ENCODE peak calls at places on chromosomes 13 and 19, in five cellular contexts. L is cardiac fibroblast, Y is tibial artery, Q is GM04503, G is pancreas. W is an unnamed sample.

GRCh38 chr13:24208314-24208713 is 47.8 kb downstream of the SPATA13 start:
- DNase-seq in L (peak; percentile 86), Y (peak; percentile 47), Q (peak; percentile 67), G (no peak), W (no peak)

GRCh38 chr19:11141937-11142527 is 13.6 kb downstream of the SPC24 start:
- DNase-seq in L (no peak), Y (no peak), Q (no peak), G (no peak), W (peak; percentile 53)

GRCh38 chr13:101291216-101291615 is 125.1 kb downstream of the NALCN start:
- DNase-seq in L (peak; percentile 21), Y (no peak), Q (no peak), G (no peak), W (no peak)

GRCh38 chr13:114263590-114263989 is 17.8 kb upstream of the UPF3A start:
- DNase-seq in L (no peak), Y (no peak), Q (no peak), G (no peak), W (no peak)

GRCh38 chr19:17788632-17789031 is 6.3 kb upstream of the B3GNT3 start:
- DNase-seq in L (no peak), Y (no peak), Q (no peak), G (no peak), W (no peak)

GRCh38 chr19:54208784-54209057 is 8.1 kb downstream of the RPS9 start:
- DNase-seq in L (no peak), Y (no peak), Q (no peak), G (no peak), W (no peak)

GRCh38 chr13:97266328-97266727 is 44.2 kb downstream of the MBNL2 start:
- DNase-seq in L (no peak), Y (no peak), Q (no peak), G (no peak), W (no peak)

GRCh38 chr13:35898041-35898440 is 233.1 kb downstream of the DCLK1 start:
- DNase-seq in L (no peak), Y (no peak), Q (no peak), G (no peak), W (no peak)

GRCh38 chr13:52405767-52406494 is at the start of gene THSD1:
- DNase-seq in L (peak; percentile 37), Y (peak; percentile 47), Q (no peak), G (peak; percentile 67), W (peak; percentile 52)

GRCh38 chr19:15551183-15552004 is 43.1 kb downstream of the CYP4F22 start:
- DNase-seq in L (peak; percentile 27), Y (no peak), Q (no peak), G (peak; percentile 69), W (peak; percentile 22)

GRCh38 chr13:112833551-112834257 is 135.3 kb upstream of the MCF2L start:
- DNase-seq in L (no peak), Y (no peak), Q (no peak), G (peak; percentile 43), W (no peak)

GRCh38 chr13:97935071-97935470 is 18.4 kb upstream of the IPO5 start:
- DNase-seq in L (no peak), Y (no peak), Q (no peak), G (no peak), W (no peak)

GRCh38 chr13:27440408-27440807 is 10.0 kb downstream of the MTIF3 start:
- DNase-seq in L (no peak), Y (no peak), Q (no peak), G (no peak), W (no peak)

GRCh38 chr13:71408416-71408815 is 458.6 kb downstream of the DACH1 start:
- DNase-seq in L (no peak), Y (no peak), Q (no peak), G (no peak), W (no peak)

GRCh38 chr13:103803349-103803748 is 737.1 kb upstream of the SLC10A2 start:
- DNase-seq in L (no peak), Y (no peak), Q (no peak), G (no peak), W (no peak)

GRCh38 chr13:39602277-39602613 is 748 bp downstream of the LHFPL6 start:
- DNase-seq in L (no peak), Y (no peak), Q (no peak), G (no peak), W (no peak)

GRCh38 chr13:50592412-50593145 is 250.9 kb downstream of the DLEU7 start:
- DNase-seq in L (peak; percentile 91), Y (no peak), Q (peak; percentile 55), G (no peak), W (no peak)

GRCh38 chr13:78679329-78679728 is 20.4 kb upstream of the OBI1 start:
- DNase-seq in L (no peak), Y (no peak), Q (no peak), G (no peak), W (no peak)

GRCh38 chr19:35098413-35099049 is 17.1 kb upstream of the FXYD3 start:
- DNase-seq in L (no peak), Y (no peak), Q (no peak), G (peak; percentile 97), W (no peak)

GRCh38 chr19:48963371-48964204 is 1.5 kb upstream of the FTL start:
- DNase-seq in L (peak; percentile 78), Y (peak; percentile 82), Q (no peak), G (peak; percentile 88), W (peak; percentile 84)

GRCh38 chr13:51802601-51803000 is 1.4 kb downstream of the DHRS12 start:
- DNase-seq in L (no peak), Y (no peak), Q (no peak), G (no peak), W (no peak)

GRCh38 chr13:39496487-39496998 is 106.5 kb downstream of the LHFPL6 start:
- DNase-seq in L (no peak), Y (no peak), Q (no peak), G (no peak), W (no peak)

GRCh38 chr13:61728468-61728867 is 312.8 kb upstream of the PCDH20 start:
- DNase-seq in L (peak; percentile 48), Y (no peak), Q (no peak), G (no peak), W (no peak)